ENCODE peak calls at places on chromosomes 12 and 14, in seven cellular contexts. N is AG08396; B is effector CD4-positive, alpha-beta T cell; D is COLO829; Q is stimulated activated CD4-positive, alpha-beta T cell treated with anti-CD3 and anti-CD28 coated beads, Interleukin-4, amount 100 ng/mL, for 48 hours; P is stromal cell of bone marrow; I is activated CD4-positive, alpha-beta T cell treated with anti-CD3 and anti-CD28 coated beads, Interleukin-2, amount 50 U/mL, for 24 hours. H is an unnamed sample.

GRCh38 chr12:12020762-12021161 is 50.0 kb upstream of the BCL2L14 start:
- DNase-seq in D (no peak), B (no peak), I (no peak), Q (no peak), P (no peak), N (no peak), H (no peak)

GRCh38 chr14:95537298-95538089 is 2.6 kb downstream of the GLRX5 start:
- DNase-seq in P (no peak), I (no peak), Q (no peak), D (no peak), N (no peak), B (no peak), H (no peak)

GRCh38 chr12:25495336-25496097 is 57.6 kb downstream of the LMNTD1 start:
- DNase-seq in D (peak), P (peak), B (no peak), Q (no peak), N (peak), I (no peak), H (no peak)

GRCh38 chr12:123671876-123672275 is 963 bp downstream of the TCTN2 start:
- DNase-seq in N (peak), P (no peak), D (no peak), B (no peak), Q (no peak), I (no peak), H (no peak)

GRCh38 chr12:25938581-25938980 is 19.9 kb upstream of the RASSF8 start:
- DNase-seq in N (no peak), I (no peak), B (no peak), D (no peak), P (no peak), Q (no peak), H (no peak)

GRCh38 chr12:64633940-64634337 is 23.6 kb downstream of the RASSF3 start:
- DNase-seq in I (no peak), Q (no peak), N (peak), P (peak), B (peak), D (no peak), H (no peak)

GRCh38 chr14:89344871-89345270 is 72.2 kb downstream of the FOXN3 start:
- DNase-seq in Q (no peak), D (no peak), P (no peak), B (no peak), N (no peak), I (no peak), H (no peak)

GRCh38 chr12:14167005-14167628 is 185.7 kb upstream of the GRIN2B start:
- DNase-seq in I (peak), P (peak), B (peak), D (peak), N (peak), Q (no peak), H (peak)

GRCh38 chr14:100855256-100855930 is 29.5 kb downstream of the MEG3 start:
- DNase-seq in D (no peak), Q (no peak), N (no peak), B (no peak), I (no peak), P (no peak), H (no peak)

GRCh38 chr12:57086951-57087688 is 1.8 kb upstream of the NAB2 start:
- DNase-seq in I (peak), Q (peak), N (peak), D (peak), P (peak), B (peak), H (peak)

GRCh38 chr12:67728296-67728666 is 79.7 kb downstream of the DYRK2 start:
- DNase-seq in Q (no peak), P (no peak), I (no peak), D (no peak), N (no peak), B (no peak), H (no peak)

GRCh38 chr14:101125719-101126375 is 222.3 kb upstream of the RTL1 start:
- DNase-seq in B (no peak), Q (no peak), P (no peak), N (no peak), D (no peak), I (no peak), H (no peak)

GRCh38 chr12:43776498-43776897 is 17.7 kb downstream of the IRAK4 start:
- DNase-seq in I (no peak), N (peak), B (no peak), P (no peak), Q (no peak), D (no peak), H (no peak)

GRCh38 chr14:61145903-61146411 is 135.2 kb downstream of the TMEM30B start:
- DNase-seq in P (peak), D (no peak), I (no peak), Q (no peak), N (no peak), B (no peak), H (no peak)

GRCh38 chr12:6178981-6179761 is 21.0 kb upstream of the CD9 start:
- DNase-seq in I (no peak), Q (no peak), P (no peak), D (no peak), N (no peak), B (no peak), H (no peak)

GRCh38 chr12:124402281-124403066 is 107.6 kb downstream of the RFLNA start:
- DNase-seq in I (no peak), D (no peak), Q (no peak), N (no peak), P (no peak), B (no peak), H (no peak)

GRCh38 chr12:49705479-49706267 is 1.5 kb downstream of the FMNL3 start:
- DNase-seq in P (no peak), D (peak), Q (peak), B (no peak), I (no peak), N (peak), H (peak)

GRCh38 chr12:54611715-54612116 is 23.0 kb downstream of the LACRT start:
- DNase-seq in D (no peak), I (no peak), N (no peak), Q (no peak), P (no peak), B (no peak), H (no peak)

GRCh38 chr12:109099426-109100020 is 2.1 kb downstream of the UNG start:
- DNase-seq in N (no peak), Q (no peak), P (no peak), I (no peak), D (no peak), B (no peak), H (no peak)

GRCh38 chr12:75666126-75666979 is 154.9 kb upstream of the KRR1 start:
- DNase-seq in Q (no peak), B (no peak), I (no peak), D (no peak), N (peak), P (no peak), H (no peak)

GRCh38 chr14:84028205-84028604 is 1501.7 kb upstream of the FLRT2 start:
- DNase-seq in N (no peak), B (no peak), D (no peak), I (no peak), Q (no peak), P (no peak), H (no peak)

GRCh38 chr14:57492859-57493258 is 798 bp downstream of the CCDC198 start:
- DNase-seq in N (peak), B (no peak), D (no peak), P (peak), I (no peak), Q (no peak), H (no peak)

GRCh38 chr14:68210729-68211299 is 391.2 kb downstream of the RAD51B start:
- DNase-seq in I (peak), P (peak), N (peak), D (peak), Q (peak), B (peak), H (no peak)

GRCh38 chr12:57845478-57846284 is 848 bp downstream of the CTDSP2 start:
- DNase-seq in P (peak), B (peak), I (no peak), D (peak), N (peak), Q (peak), H (peak)

GRCh38 chr12:124426594-124427550 is 132.0 kb downstream of the RFLNA start:
- DNase-seq in P (no peak), B (no peak), N (no peak), Q (no peak), I (no peak), D (no peak), H (no peak)

GRCh38 chr12:6207254-6207942 is 7.2 kb downstream of the CD9 start:
- DNase-seq in P (no peak), B (no peak), I (no peak), N (no peak), Q (no peak), D (no peak), H (no peak)

H was measured in substantia nigra.